ENCODE peak calls at places on chromosomes 11 and 22, in four cellular contexts. K is sigmoid colon, L is adrenal gland, S is ovary. A is an unnamed sample.

GRCh38 chr22:43404673-43405385 is 7.0 kb upstream of the MPPED1 start:
- DNase-seq in K (no peak), L (no peak), S (no peak), A (no peak)

GRCh38 chr22:28332410-28332809 is 347.2 kb downstream of the TTC28 start:
- DNase-seq in K (no peak), L (no peak), S (no peak), A (no peak)

GRCh38 chr22:27998511-27999410 is 79.7 kb upstream of the PITPNB start:
- DNase-seq in K (peak; percentile 62), L (no peak), S (no peak), A (peak; percentile 63)

GRCh38 chr11:94837317-94837716 is 69.2 kb downstream of the AMOTL1 start:
- DNase-seq in K (peak; percentile 78), L (no peak), S (no peak), A (no peak)

GRCh38 chr22:48742191-48742555 is 1085.5 kb downstream of the BRD1 start:
- DNase-seq in K (no peak), L (peak; percentile 4), S (no peak), A (no peak)

GRCh38 chr11:13276454-13276851 is 1.1 kb upstream of the BMAL1 start:
- DNase-seq in K (no peak), L (no peak), S (no peak), A (no peak)

GRCh38 chr11:1473011-1473628 is 13.5 kb downstream of the MOB2 start:
- DNase-seq in K (no peak), L (no peak), S (peak; percentile 13), A (peak; percentile 66)

GRCh38 chr22:36383110-36383581 is 4.6 kb downstream of the MYH9 start:
- DNase-seq in K (no peak), L (no peak), S (no peak), A (no peak)

GRCh38 chr22:39241632-39242388 is 3.0 kb downstream of the PDGFB start:
- DNase-seq in K (no peak), L (no peak), S (no peak), A (no peak)

GRCh38 chr11:64321026-64321425 is 3.1 kb downstream of the PRDX5 start:
- DNase-seq in K (no peak), L (no peak), S (no peak), A (no peak)

GRCh38 chr11:7965386-7965785 is at the start of gene NLRP10:
- DNase-seq in K (no peak), L (no peak), S (no peak), A (no peak)

GRCh38 chr22:37233751-37234631 is 10.1 kb downstream of the RAC2 start:
- DNase-seq in K (no peak), L (no peak), S (no peak), A (no peak)

GRCh38 chr11:46361283-46362145 is 14.3 kb downstream of the DGKZ start:
- DNase-seq in K (peak; percentile 87), L (peak; percentile 58), S (no peak), A (peak; percentile 64)

GRCh38 chr11:44681698-44682097 is 45.1 kb upstream of the TSPAN18 start:
- DNase-seq in K (no peak), L (peak; percentile 46), S (no peak), A (no peak)

GRCh38 chr11:68002575-68002942 is 1.3 kb downstream of the UNC93B1 start:
- DNase-seq in K (no peak), L (peak; percentile 25), S (no peak), A (peak; percentile 52)

GRCh38 chr11:16404781-16405180 is 48.4 kb upstream of the SOX6 start:
- DNase-seq in K (no peak), L (no peak), S (no peak), A (no peak)

GRCh38 chr11:108975641-108976071 is 310.8 kb downstream of the DDX10 start:
- DNase-seq in K (no peak), L (no peak), S (no peak), A (no peak)

GRCh38 chr11:128767518-128767917 is 73.6 kb downstream of the FLI1 start:
- DNase-seq in K (no peak), L (no peak), S (no peak), A (no peak)

GRCh38 chr22:49760630-49761571 is 66.8 kb downstream of the BRD1 start:
- DNase-seq in K (no peak), L (no peak), S (no peak), A (peak; percentile 47)

GRCh38 chr11:10379022-10379421 is 74.1 kb downstream of the ADM start:
- DNase-seq in K (no peak), L (no peak), S (no peak), A (no peak)

GRCh38 chr22:45240137-45240809 is 421 bp downstream of the KIAA0930 start:
- DNase-seq in K (no peak), L (no peak), S (peak; percentile 43), A (no peak)

GRCh38 chr22:49415219-49415951 is 412.3 kb downstream of the BRD1 start:
- DNase-seq in K (peak; percentile 13), L (no peak), S (no peak), A (no peak)

GRCh38 chr11:125428486-125429173 is 67.4 kb downstream of the FEZ1 start:
- DNase-seq in K (no peak), L (no peak), S (no peak), A (no peak)

GRCh38 chr11:79304599-79305212 is 136.1 kb downstream of the TENM4 start:
- DNase-seq in K (no peak), L (no peak), S (no peak), A (no peak)

GRCh38 chr11:59555601-59556114 is 44.3 kb downstream of the OR4D9 start:
- DNase-seq in K (no peak), L (peak; percentile 10), S (no peak), A (no peak)

GRCh38 chr11:86644291-86644690 is 28.1 kb downstream of the ME3 start:
- DNase-seq in K (no peak), L (no peak), S (no peak), A (no peak)

GRCh38 chr22:50317674-50318073 is 9.1 kb downstream of the DENND6B start:
- DNase-seq in K (no peak), L (no peak), S (no peak), A (no peak)

GRCh38 chr11:71473793-71474080 is 20.7 kb downstream of the NADSYN1 start:
- DNase-seq in K (peak; percentile 38), L (no peak), S (no peak), A (no peak)

GRCh38 chr22:36294293-36294620 is 41.3 kb downstream of the APOL1 start:
- DNase-seq in K (no peak), L (no peak), S (no peak), A (no peak)

GRCh38 chr11:17747131-17747955 is 12.8 kb downstream of the KCNC1 start:
- DNase-seq in K (peak; percentile 57), L (no peak), S (no peak), A (no peak)

GRCh38 chr11:64372802-64373597 is 14.0 kb downstream of the RPS6KA4 start:
- DNase-seq in K (no peak), L (no peak), S (no peak), A (peak; percentile 72)

GRCh38 chr11:124602193-124602592 is 9.0 kb upstream of the PANX3 start:
- DNase-seq in K (no peak), L (no peak), S (no peak), A (no peak)

GRCh38 chr22:22401381-22401780 is 107.2 kb downstream of the ZNF280B start:
- DNase-seq in K (no peak), L (no peak), S (no peak), A (no peak)

GRCh38 chr11:59263225-59263894 is 50.6 kb upstream of the MPEG1 start:
- DNase-seq in K (no peak), L (no peak), S (no peak), A (no peak)

GRCh38 chr11:63687845-63688244 is 6.5 kb downstream of the RTN3 start:
- DNase-seq in K (no peak), L (no peak), S (no peak), A (no peak)

GRCh38 chr22:25110846-25111578 is 88.6 kb upstream of the CRYBB3 start:
- DNase-seq in K (peak; percentile 77), L (peak; percentile 82), S (peak; percentile 49), A (peak; percentile 91)

GRCh38 chr22:25111579-25112517 is 87.8 kb upstream of the CRYBB3 start:
- DNase-seq in K (no peak), L (peak; percentile 53), S (no peak), A (peak; percentile 73)

GRCh38 chr22:25112538-25113253 is 87.0 kb upstream of the CRYBB3 start:
- DNase-seq in K (no peak), L (peak; percentile 52), S (no peak), A (no peak)

GRCh38 chr22:25109878-25110595 is 89.6 kb upstream of the CRYBB3 start:
- DNase-seq in K (no peak), L (no peak), S (no peak), A (no peak)

GRCh38 chr22:25110596-25110845 is 89.1 kb upstream of the CRYBB3 start:
- DNase-seq in K (no peak), L (no peak), S (no peak), A (no peak)
- H3K27ac ChIP-seq in K (no peak overlapping the region), L (peak overlapping the region; percentile 91), S (no peak overlapping the region), A (peak overlapping the region; percentile 78)

DNA sequence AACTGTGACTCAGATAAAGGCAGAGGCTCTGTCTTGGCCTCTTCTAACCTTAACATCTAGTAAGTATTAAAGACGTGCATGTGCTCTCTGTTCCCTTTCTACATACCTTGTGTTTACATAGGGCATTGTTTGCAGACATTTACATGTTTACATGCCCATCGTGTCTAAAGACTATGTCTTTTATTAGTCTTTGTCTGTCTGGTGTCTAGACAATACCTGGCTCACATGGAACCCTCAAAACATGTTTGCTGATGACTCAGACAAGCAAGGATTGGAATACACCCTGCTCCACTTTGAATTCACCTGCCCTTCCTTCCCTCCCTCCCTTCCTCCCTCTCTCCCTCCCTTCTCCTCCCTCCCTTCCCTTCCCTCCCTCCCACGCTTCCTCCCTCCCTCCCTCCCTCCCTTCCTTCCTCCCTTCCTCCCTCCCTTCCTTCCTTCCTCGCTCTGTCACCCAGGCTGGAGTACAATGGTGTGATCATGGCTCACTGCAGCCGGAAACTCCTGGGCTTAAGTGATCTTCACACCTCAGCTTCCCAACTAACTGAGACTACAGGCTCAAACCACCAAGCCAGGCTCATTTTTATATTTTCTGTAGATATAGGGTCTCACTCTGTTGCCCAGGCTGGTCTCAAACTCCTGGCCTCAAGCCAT is 23.7 kb upstream of the SORL1-AS1 start:
- DNase-seq in K (no peak), L (no peak), S (no peak), A (no peak)
- H3K27ac ChIP-seq in K (peak overlapping the region; percentile 31), L (no peak overlapping the region), S (no peak overlapping the region), A (no peak overlapping the region)

GRCh38 chr11:33530824-33531223 is 169.8 kb downstream of the C11orf91 start:
- DNase-seq in K (no peak), L (no peak), S (no peak), A (no peak)

GRCh38 chr11:33531743-33532181 is 168.9 kb downstream of the C11orf91 start:
- DNase-seq in K (no peak), L (peak; percentile 56), S (no peak), A (no peak)

GRCh38 chr11:33533668-33534067 is 167.0 kb downstream of the C11orf91 start:
- DNase-seq in K (no peak), L (no peak), S (no peak), A (no peak)

GRCh38 chr11:33532720-33533119 is 167.9 kb downstream of the C11orf91 start:
- DNase-seq in K (no peak), L (no peak), S (no peak), A (no peak)

DNA sequence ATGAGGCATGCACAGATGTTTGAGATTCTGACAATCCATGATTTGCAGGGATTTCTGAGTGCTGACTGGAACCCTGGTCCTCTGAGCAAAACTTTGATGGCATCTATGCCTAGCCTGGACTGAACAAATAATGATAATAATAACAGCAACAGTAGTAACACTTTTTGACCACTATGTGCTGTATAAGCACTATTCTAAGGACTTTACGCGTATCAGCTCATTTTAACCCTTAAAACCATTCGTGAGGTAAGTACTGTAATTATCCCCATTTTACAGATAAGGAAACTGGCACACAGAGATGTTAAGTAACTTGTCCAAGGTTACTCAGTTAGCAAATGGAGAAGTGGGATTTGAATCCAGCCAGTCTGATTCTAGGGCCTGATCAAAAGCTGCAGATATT is 168.4 kb downstream of the C11orf91 start:
- DNase-seq in K (no peak), L (no peak), S (no peak), A (no peak)
- H3K27ac ChIP-seq in K (no peak overlapping the region), L (no peak overlapping the region), S (no peak overlapping the region), A (no peak overlapping the region)

GRCh38 chr11:28139848-28140415 is 31.7 kb downstream of the METTL15 start:
- DNase-seq in K (no peak), L (no peak), S (no peak), A (no peak)
- H3K27ac ChIP-seq in K (no peak overlapping the region), L (no peak overlapping the region), S (no peak overlapping the region), A (no peak overlapping the region)

A was measured in tibial artery.